ENCODE peak calls at places on chromosomes 13 and 19, in seven cellular contexts. E, B, W, R, K, L and G are unnamed samples.

GRCh38 chr13:41268764-41269163 is 5.4 kb upstream of the MTRF1 start:
- DNase-seq in E (peak; percentile 71), B (no peak), W (peak; percentile 28), R (peak; percentile 49), K (no peak), L (peak; percentile 32), G (no peak)

GRCh38 chr19:19637523-19638251 is 5.8 kb downstream of the GMIP start:
- DNase-seq in E (peak; percentile 52), B (peak; percentile 97), W (no peak), R (no peak), K (peak; percentile 92), L (no peak), G (no peak)

GRCh38 chr19:45767881-45768643 is 990 bp downstream of the SIX5 start:
- DNase-seq in E (peak; percentile 80), B (peak; percentile 79), W (peak; percentile 65), R (peak; percentile 78), K (peak; percentile 71), L (peak; percentile 69), G (peak; percentile 71)

GRCh38 chr19:39539165-39539518 is 819 bp downstream of the EID2 start:
- DNase-seq in E (peak; percentile 93), B (no peak), W (peak; percentile 54), R (no peak), K (no peak), L (no peak), G (no peak)

GRCh38 chr19:3336680-3337523 is 29.5 kb upstream of the NFIC start:
- DNase-seq in E (no peak), B (no peak), W (peak; percentile 48), R (peak; percentile 85), K (no peak), L (no peak), G (no peak)

GRCh38 chr13:30153871-30154426 is 153.4 kb downstream of the KATNAL1 start:
- DNase-seq in E (peak; percentile 59), B (no peak), W (peak; percentile 31), R (no peak), K (peak; percentile 55), L (no peak), G (peak; percentile 30)

GRCh38 chr13:79589605-79590511 is 108.9 kb downstream of the NDFIP2 start:
- DNase-seq in E (no peak), B (no peak), W (no peak), R (no peak), K (no peak), L (no peak), G (no peak)

GRCh38 chr13:26561636-26562537 is 4.4 kb downstream of the WASF3 start:
- DNase-seq in E (peak; percentile 22), B (no peak), W (peak; percentile 84), R (peak; percentile 71), K (no peak), L (peak; percentile 41), G (no peak)

GRCh38 chr19:33402421-33403220 is 29.1 kb downstream of the CEBPG start:
- DNase-seq in E (no peak), B (no peak), W (no peak), R (no peak), K (no peak), L (no peak), G (no peak)

GRCh38 chr13:69180025-69180424 is 927.6 kb upstream of the ATXN8OS start:
- DNase-seq in E (no peak), B (no peak), W (no peak), R (no peak), K (no peak), L (no peak), G (no peak)
- H2BK5ac ChIP-seq in E (no peak overlapping the region), B (no peak overlapping the region), W (no peak overlapping the region), R (no peak overlapping the region), K (no peak overlapping the region), L (no peak overlapping the region), G (no peak overlapping the region)

DNA sequence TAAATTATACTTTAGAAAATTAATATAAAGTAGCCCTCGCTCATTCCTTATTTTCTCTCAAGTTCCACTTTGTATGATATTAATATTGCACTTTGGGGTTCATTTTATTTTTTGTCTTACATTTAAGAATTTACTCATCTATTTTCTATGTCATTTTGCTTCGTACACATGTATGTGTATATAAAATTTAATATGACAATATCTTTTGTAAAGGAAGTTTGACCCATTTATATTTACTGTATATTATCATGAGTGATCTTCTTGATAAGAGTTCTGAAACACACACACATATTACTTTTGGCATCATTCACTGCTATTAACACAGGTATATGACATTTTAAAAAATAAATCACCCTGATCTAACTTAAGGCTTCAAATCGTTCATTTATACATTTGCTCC is 83.1 kb downstream of the IRS2 start:
- DNase-seq in E (no peak), B (no peak), W (no peak), R (no peak), K (no peak), L (no peak), G (no peak)
- H2AK5ac ChIP-seq in E (no peak overlapping the region), B (no peak overlapping the region), W (no peak overlapping the region), R (no peak overlapping the region), K (no peak overlapping the region), L (no peak overlapping the region), G (no peak overlapping the region)

GRCh38 chr13:51276684-51277083 is 54.5 kb downstream of the FAM124A start:
- DNase-seq in E (no peak), B (peak; percentile 11), W (no peak), R (no peak), K (peak; percentile 8), L (no peak), G (no peak)
- H2BK5ac ChIP-seq in E (no peak overlapping the region), B (no peak overlapping the region), W (no peak overlapping the region), R (no peak overlapping the region), K (no peak overlapping the region), L (no peak overlapping the region), G (no peak overlapping the region)

GRCh38 chr19:49860716-49861100 is 6.7 kb downstream of the PNKP start:
- DNase-seq in E (no peak), B (no peak), W (no peak), R (no peak), K (no peak), L (no peak), G (no peak)
- H2AK5ac ChIP-seq in E (no peak overlapping the region), B (no peak overlapping the region), W (peak overlapping the region; percentile 31), R (no peak overlapping the region), K (no peak overlapping the region), L (no peak overlapping the region), G (no peak overlapping the region)

GRCh38 chr13:85095887-85096286 is 703.3 kb downstream of the SLITRK6 start:
- DNase-seq in E (no peak), B (no peak), W (no peak), R (no peak), K (no peak), L (no peak), G (no peak)
- H2BK5ac ChIP-seq in E (no peak overlapping the region), B (no peak overlapping the region), W (no peak overlapping the region), R (no peak overlapping the region), K (no peak overlapping the region), L (no peak overlapping the region), G (no peak overlapping the region)

GRCh38 chr13:52677823-52678222 is 25.2 kb downstream of the SUGT1 start:
- DNase-seq in E (peak; percentile 58), B (no peak), W (no peak), R (no peak), K (no peak), L (no peak), G (no peak)
- H2AK5ac ChIP-seq in E (no peak overlapping the region), B (no peak overlapping the region), W (no peak overlapping the region), R (no peak overlapping the region), K (no peak overlapping the region), L (no peak overlapping the region), G (no peak overlapping the region)

DNA sequence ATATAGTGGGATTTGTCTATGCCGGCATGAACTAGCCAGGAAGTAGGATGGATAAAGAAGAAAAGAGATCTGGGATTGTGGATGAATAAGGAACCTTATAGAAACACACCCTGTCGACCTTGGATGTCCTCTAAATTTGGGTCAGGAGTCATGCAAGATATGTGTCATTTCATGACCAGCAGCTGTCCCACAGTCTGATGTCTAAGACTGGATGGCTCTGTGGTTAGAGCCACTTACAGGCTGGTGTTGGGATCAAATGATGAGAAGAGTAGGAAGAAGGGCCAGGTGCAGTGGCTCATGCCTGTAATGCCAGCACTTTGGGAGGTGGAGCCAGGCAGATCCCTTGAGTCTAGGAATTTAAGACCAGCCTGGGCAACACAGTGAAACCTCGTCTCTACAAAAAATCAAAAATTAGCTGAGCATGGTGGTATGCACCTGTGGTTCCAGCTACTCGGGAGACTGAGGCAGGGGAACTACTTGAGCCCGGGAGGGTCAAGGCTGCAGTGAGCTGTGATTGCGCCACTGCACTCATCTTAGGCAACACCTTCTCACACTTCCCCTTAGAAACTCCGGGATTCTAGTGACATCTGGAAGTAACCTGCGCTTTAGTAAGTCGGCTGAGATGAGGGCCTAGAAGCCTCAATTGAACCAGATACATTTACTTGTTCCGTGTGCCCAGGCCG is 30.8 kb downstream of the TMED1 start:
- DNase-seq in E (no peak), B (no peak), W (no peak), R (no peak), K (no peak), L (no peak), G (no peak)
- H2BK5ac ChIP-seq in E (no peak overlapping the region), B (no peak overlapping the region), W (no peak overlapping the region), R (no peak overlapping the region), K (no peak overlapping the region), L (no peak overlapping the region), G (no peak overlapping the region)

GRCh38 chr19:36209372-36209771 is 5.1 kb downstream of the ZNF565 start:
- DNase-seq in E (no peak), B (no peak), W (no peak), R (no peak), K (no peak), L (no peak), G (no peak)
- H2AK5ac ChIP-seq in E (no peak overlapping the region), B (no peak overlapping the region), W (no peak overlapping the region), R (no peak overlapping the region), K (no peak overlapping the region), L (no peak overlapping the region), G (no peak overlapping the region)